ENCODE peak calls at places on chromosomes 16 and 17, in ten cellular contexts. T, G, S, H, Q, W, Z, U, X and A are unnamed samples.

GRCh38 chr16:50284131-50284911 is 18.0 kb downstream of the ADCY7 start:
- DNase-seq in T (no peak), G (peak), S (no peak), H (no peak), Q (no peak), W (no peak), Z (no peak), U (no peak), X (no peak), A (no peak)

GRCh38 chr17:17367931-17368330 is 64.8 kb downstream of the NT5M start:
- DNase-seq in T (no peak), G (peak), S (no peak), H (no peak), Q (no peak), W (no peak), Z (no peak), U (no peak), X (no peak), A (no peak)

GRCh38 chr17:72297326-72298115 is 176.7 kb downstream of the SOX9 start:
- DNase-seq in T (no peak), G (no peak), S (no peak), H (peak), Q (no peak), W (no peak), Z (no peak), U (no peak), X (no peak), A (no peak)

GRCh38 chr16:47713225-47713595 is 252.1 kb downstream of the PHKB start:
- DNase-seq in T (no peak), G (no peak), S (no peak), H (peak), Q (no peak), W (no peak), Z (peak), U (no peak), X (no peak), A (no peak)

GRCh38 chr17:27878776-27879562 is 14.2 kb downstream of the LYRM9 start:
- DNase-seq in T (no peak), G (no peak), S (no peak), H (no peak), Q (no peak), W (no peak), Z (no peak), U (no peak), X (no peak), A (peak)

GRCh38 chr17:29412780-29413565 is 22.8 kb downstream of the TAOK1 start:
- DNase-seq in T (peak), G (no peak), S (no peak), H (no peak), Q (no peak), W (peak), Z (peak), U (no peak), X (no peak), A (no peak)

GRCh38 chr16:28984619-28985135 is at the start of gene LAT:
- DNase-seq in T (no peak), G (no peak), S (no peak), H (no peak), Q (peak), W (no peak), Z (no peak), U (peak), X (peak), A (no peak)

GRCh38 chr16:15689290-15689689 is 39.2 kb downstream of the NDE1 start:
- DNase-seq in T (no peak), G (no peak), S (no peak), H (no peak), Q (no peak), W (no peak), Z (no peak), U (no peak), X (no peak), A (no peak)

GRCh38 chr16:89041571-89042481 is 51.8 kb upstream of the ACSF3 start:
- DNase-seq in T (no peak), G (peak), S (peak), H (no peak), Q (no peak), W (no peak), Z (no peak), U (no peak), X (no peak), A (no peak)